ENCODE peak calls at places on chromosomes 6 and 20, in four cellular contexts. One of them, this sample, is unnamed.

GRCh38 chr6:129539032-129539431 is 170.9 kb downstream of the ARHGAP18 start:
- DNase-seq in adrenal gland: no peak
- DNase-seq in esophagus muscularis mucosa: no peak
- DNase-seq in prostate gland: no peak
- DNase-seq in this sample: no peak

GRCh38 chr20:57215826-57216471 is 50.5 kb downstream of the BMP7 start:
- DNase-seq in adrenal gland: no peak
- DNase-seq in esophagus muscularis mucosa: no peak
- DNase-seq in prostate gland: no peak
- DNase-seq in this sample: no peak

GRCh38 chr6:34528996-34529664 is 27.0 kb downstream of the SPDEF start:
- DNase-seq in adrenal gland: no peak
- DNase-seq in esophagus muscularis mucosa: no peak
- DNase-seq in prostate gland: no peak
- DNase-seq in this sample: no peak

GRCh38 chr6:6491761-6492160 is 96.8 kb upstream of the LY86 start:
- DNase-seq in adrenal gland: no peak
- DNase-seq in esophagus muscularis mucosa: peak
- DNase-seq in prostate gland: no peak
- DNase-seq in this sample: no peak

GRCh38 chr20:675453-676314 is at the start of gene SCRT2:
- DNase-seq in adrenal gland: peak
- DNase-seq in esophagus muscularis mucosa: no peak
- DNase-seq in prostate gland: peak
- DNase-seq in this sample: no peak

GRCh38 chr20:64246616-64247311 is 8.8 kb upstream of the PCMTD2 start:
- DNase-seq in adrenal gland: peak
- DNase-seq in esophagus muscularis mucosa: no peak
- DNase-seq in prostate gland: no peak
- DNase-seq in this sample: peak

GRCh38 chr6:46175976-46176375 is 5.2 kb upstream of the ENPP5 start:
- DNase-seq in adrenal gland: no peak
- DNase-seq in esophagus muscularis mucosa: no peak
- DNase-seq in prostate gland: no peak
- DNase-seq in this sample: no peak

GRCh38 chr20:43379239-43379917 is 78.3 kb upstream of the SRSF6 start:
- DNase-seq in adrenal gland: no peak
- DNase-seq in esophagus muscularis mucosa: no peak
- DNase-seq in prostate gland: no peak
- DNase-seq in this sample: peak

GRCh38 chr20:4836935-4837334 is 115.2 kb downstream of the PRND start:
- DNase-seq in adrenal gland: no peak
- DNase-seq in esophagus muscularis mucosa: no peak
- DNase-seq in prostate gland: no peak
- DNase-seq in this sample: no peak

GRCh38 chr6:72217626-72218025 is 331.3 kb downstream of the RIMS1 start:
- DNase-seq in adrenal gland: no peak
- DNase-seq in esophagus muscularis mucosa: no peak
- DNase-seq in prostate gland: no peak
- DNase-seq in this sample: no peak

GRCh38 chr6:34143884-34144580 is 1.9 kb downstream of the GRM4 start:
- DNase-seq in adrenal gland: no peak
- DNase-seq in esophagus muscularis mucosa: no peak
- DNase-seq in prostate gland: no peak
- DNase-seq in this sample: no peak

GRCh38 chr20:18032977-18033892 is 24.5 kb downstream of the OVOL2 start:
- DNase-seq in adrenal gland: no peak
- DNase-seq in esophagus muscularis mucosa: no peak
- DNase-seq in prostate gland: no peak
- DNase-seq in this sample: no peak

GRCh38 chr6:142913511-142914047 is 31.4 kb downstream of the HIVEP2 start:
- DNase-seq in adrenal gland: no peak
- DNase-seq in esophagus muscularis mucosa: no peak
- DNase-seq in prostate gland: no peak
- DNase-seq in this sample: no peak

GRCh38 chr6:136764522-136764993 is 27.7 kb downstream of the MAP3K5 start:
- DNase-seq in adrenal gland: no peak
- DNase-seq in esophagus muscularis mucosa: no peak
- DNase-seq in prostate gland: no peak
- DNase-seq in this sample: no peak

GRCh38 chr6:149210376-149210775 is 107.1 kb upstream of the TAB2 start:
- DNase-seq in adrenal gland: no peak
- DNase-seq in esophagus muscularis mucosa: no peak
- DNase-seq in prostate gland: no peak
- DNase-seq in this sample: no peak

GRCh38 chr6:159126590-159126989 is 42.6 kb upstream of the FNDC1 start:
- DNase-seq in adrenal gland: peak
- DNase-seq in esophagus muscularis mucosa: no peak
- DNase-seq in prostate gland: no peak
- DNase-seq in this sample: peak

GRCh38 chr6:169618526-169619490 is 83.0 kb downstream of the WDR27 start:
- DNase-seq in adrenal gland: no peak
- DNase-seq in esophagus muscularis mucosa: no peak
- DNase-seq in prostate gland: no peak
- DNase-seq in this sample: no peak

GRCh38 chr6:18155864-18156396 is 708 bp downstream of the KDM1B start:
- DNase-seq in adrenal gland: peak
- DNase-seq in esophagus muscularis mucosa: peak
- DNase-seq in prostate gland: peak
- DNase-seq in this sample: peak

GRCh38 chr6:20669571-20670314 is 135.5 kb downstream of the CDKAL1 start:
- DNase-seq in adrenal gland: no peak
- DNase-seq in esophagus muscularis mucosa: no peak
- DNase-seq in prostate gland: no peak
- DNase-seq in this sample: no peak

GRCh38 chr6:41640436-41640835 is 2.2 kb downstream of the MDFI start:
- DNase-seq in adrenal gland: no peak
- DNase-seq in esophagus muscularis mucosa: no peak
- DNase-seq in prostate gland: no peak
- DNase-seq in this sample: no peak

GRCh38 chr6:137883400-137883888 is 16.4 kb downstream of the TNFAIP3 start:
- DNase-seq in adrenal gland: no peak
- DNase-seq in esophagus muscularis mucosa: no peak
- DNase-seq in prostate gland: no peak
- DNase-seq in this sample: no peak
- TF ChIP-seq POLR2A in adrenal gland: no peak
- TF ChIP-seq POLR2A in esophagus muscularis mucosa: no peak
- TF ChIP-seq POLR2A in prostate gland: no peak
- TF ChIP-seq POLR2A in this sample: no peak

DNA sequence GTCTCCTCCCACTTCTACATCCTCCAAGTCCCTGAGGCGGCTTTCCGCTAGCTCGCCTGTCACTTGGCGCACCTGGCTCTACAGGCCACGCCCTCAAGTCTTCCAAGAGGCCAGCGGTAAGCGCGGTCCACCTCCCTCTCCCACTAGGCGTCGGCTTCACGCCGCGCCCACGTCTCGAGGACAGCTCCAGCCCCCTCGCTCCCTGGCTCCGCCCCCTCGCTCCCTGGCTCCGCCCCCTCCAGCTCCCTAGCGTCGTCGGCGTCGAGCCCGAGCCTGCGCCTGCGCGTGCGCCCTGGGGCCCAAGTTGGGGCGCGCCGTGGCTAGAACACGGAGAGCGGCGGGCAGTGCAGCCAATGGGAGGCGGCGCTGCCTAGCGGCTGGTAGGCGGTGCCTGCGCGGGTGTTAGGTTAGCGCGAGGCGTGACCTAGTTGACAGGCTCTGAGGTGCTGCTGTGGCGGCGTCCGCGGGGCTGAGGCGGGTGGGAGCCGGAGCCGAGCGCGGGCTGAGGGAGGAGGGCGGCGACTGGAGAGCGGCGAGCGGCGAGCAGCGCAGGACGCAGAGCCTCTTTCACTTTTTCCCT is at the start of gene MACROD2:
- DNase-seq in adrenal gland: peak
- DNase-seq in esophagus muscularis mucosa: no peak
- DNase-seq in prostate gland: peak
- DNase-seq in this sample: peak
- TF ChIP-seq POLR2A in adrenal gland: no peak
- TF ChIP-seq POLR2A in esophagus muscularis mucosa: no peak
- TF ChIP-seq POLR2A in prostate gland: peak
- TF ChIP-seq POLR2A in this sample: no peak

GRCh38 chr6:32177182-32177787 is 920 bp upstream of the RNF5 start:
- DNase-seq in adrenal gland: peak
- DNase-seq in esophagus muscularis mucosa: no peak
- DNase-seq in prostate gland: no peak
- DNase-seq in this sample: no peak
- TF ChIP-seq POLR2A in adrenal gland: no peak
- TF ChIP-seq POLR2A in esophagus muscularis mucosa: no peak
- TF ChIP-seq POLR2A in prostate gland: peak
- TF ChIP-seq POLR2A in this sample: no peak

DNA sequence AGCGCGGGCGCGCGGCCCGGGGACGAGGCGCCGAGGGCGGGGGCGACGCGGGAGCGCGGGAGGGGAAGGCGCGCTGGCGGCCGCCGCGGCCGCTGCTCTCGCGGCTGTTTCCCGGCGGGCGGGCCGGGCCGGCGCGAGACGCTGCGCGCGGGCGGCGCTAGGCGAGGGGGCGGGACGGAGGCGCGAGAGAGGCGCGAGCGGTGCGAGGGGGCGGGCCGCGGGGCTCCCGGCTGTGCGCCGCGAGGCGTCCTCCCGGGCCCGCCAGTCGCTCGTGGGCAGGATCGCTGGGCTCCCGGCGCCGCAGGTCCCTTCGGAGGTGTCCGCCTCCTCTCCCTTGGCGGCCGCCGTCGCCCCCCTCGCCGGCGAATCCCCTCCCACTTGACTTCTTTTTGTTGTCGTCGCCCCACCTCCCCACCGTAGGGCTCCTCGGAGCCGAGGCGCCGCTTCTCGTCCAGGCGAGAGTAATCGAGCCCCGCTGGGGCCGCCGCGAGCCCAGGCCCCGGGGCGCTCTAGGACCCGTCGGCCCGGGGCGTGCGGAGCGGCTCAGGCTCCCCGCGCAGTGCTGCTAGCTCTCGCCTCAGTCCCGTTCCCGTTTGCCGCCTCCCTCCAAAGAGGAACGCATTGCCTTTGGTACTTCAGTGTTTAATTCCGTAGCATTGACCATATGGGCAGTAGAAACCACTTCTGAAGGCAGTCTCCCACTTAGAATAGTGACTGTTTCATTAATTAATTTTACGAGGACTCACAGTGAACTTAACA is at the start of gene RANBP9:
- DNase-seq in adrenal gland: peak
- DNase-seq in esophagus muscularis mucosa: peak
- DNase-seq in prostate gland: peak
- DNase-seq in this sample: peak
- TF ChIP-seq POLR2A in adrenal gland: peak
- TF ChIP-seq POLR2A in esophagus muscularis mucosa: peak
- TF ChIP-seq POLR2A in prostate gland: peak
- TF ChIP-seq POLR2A in this sample: peak

DNA sequence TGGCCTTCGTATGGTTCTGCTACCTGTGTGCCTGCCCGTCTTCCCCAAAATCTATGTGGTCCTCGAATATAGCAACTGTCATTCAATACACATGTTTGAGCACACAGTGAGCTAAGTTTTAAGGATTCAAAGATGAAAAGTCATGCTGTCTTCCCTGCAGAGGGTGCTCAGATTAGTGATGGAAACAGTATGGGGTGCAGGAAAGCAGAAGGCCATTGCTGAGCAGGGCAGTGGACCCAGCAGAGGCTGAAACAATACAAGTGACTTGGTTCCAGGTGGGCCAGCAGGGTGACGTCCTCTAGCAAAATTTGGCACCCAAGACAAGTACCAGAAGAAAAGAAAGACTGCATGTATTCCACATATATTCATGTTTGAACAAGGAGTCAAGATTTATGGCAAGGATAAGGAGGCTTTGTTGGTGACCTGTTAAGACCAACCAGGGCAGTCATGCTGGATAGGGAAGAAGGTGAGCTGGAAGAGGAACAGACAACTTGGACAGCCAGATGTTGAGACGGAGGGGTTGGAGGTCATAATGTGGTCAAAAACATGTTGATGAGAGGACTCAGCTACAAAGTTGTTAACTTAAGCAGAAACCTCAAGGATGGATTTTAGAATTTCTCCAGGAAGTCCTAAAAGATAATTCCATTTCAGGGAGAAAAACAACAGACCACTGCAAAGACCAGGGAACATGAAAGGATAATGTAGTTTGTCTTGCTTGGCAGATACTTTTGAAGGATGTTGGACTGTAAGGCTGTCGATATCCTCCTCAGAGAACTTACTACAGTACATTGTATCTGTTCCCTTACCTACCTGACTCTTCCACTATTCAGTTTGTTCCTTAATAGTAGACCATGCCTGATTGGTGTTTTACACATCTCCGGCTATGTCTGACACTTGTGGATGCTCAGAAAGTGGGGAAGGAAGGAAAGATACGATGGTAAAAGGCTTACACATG is 2.5 kb downstream of the HLA-DQA1 start:
- DNase-seq in adrenal gland: no peak
- DNase-seq in esophagus muscularis mucosa: no peak
- DNase-seq in prostate gland: no peak
- DNase-seq in this sample: no peak
- TF ChIP-seq POLR2A in adrenal gland: no peak
- TF ChIP-seq POLR2A in esophagus muscularis mucosa: no peak
- TF ChIP-seq POLR2A in prostate gland: no peak
- TF ChIP-seq POLR2A in this sample: no peak

GRCh38 chr6:31738048-31738979 is 1.5 kb upstream of the MSH5 start:
- DNase-seq in adrenal gland: peak
- DNase-seq in esophagus muscularis mucosa: no peak
- DNase-seq in prostate gland: peak
- DNase-seq in this sample: no peak

GRCh38 chr6:31740397-31741223 is 805 bp downstream of the MSH5 start:
- DNase-seq in adrenal gland: no peak
- DNase-seq in esophagus muscularis mucosa: no peak
- DNase-seq in prostate gland: no peak
- DNase-seq in this sample: no peak

GRCh38 chr6:31741815-31742214 is 2.0 kb downstream of the MSH5 start:
- DNase-seq in adrenal gland: no peak
- DNase-seq in esophagus muscularis mucosa: no peak
- DNase-seq in prostate gland: no peak
- DNase-seq in this sample: no peak

GRCh38 chr6:31737315-31738047 is 1.2 kb upstream of the CLIC1 start:
- DNase-seq in adrenal gland: no peak
- DNase-seq in esophagus muscularis mucosa: no peak
- DNase-seq in prostate gland: no peak
- DNase-seq in this sample: no peak

DNA sequence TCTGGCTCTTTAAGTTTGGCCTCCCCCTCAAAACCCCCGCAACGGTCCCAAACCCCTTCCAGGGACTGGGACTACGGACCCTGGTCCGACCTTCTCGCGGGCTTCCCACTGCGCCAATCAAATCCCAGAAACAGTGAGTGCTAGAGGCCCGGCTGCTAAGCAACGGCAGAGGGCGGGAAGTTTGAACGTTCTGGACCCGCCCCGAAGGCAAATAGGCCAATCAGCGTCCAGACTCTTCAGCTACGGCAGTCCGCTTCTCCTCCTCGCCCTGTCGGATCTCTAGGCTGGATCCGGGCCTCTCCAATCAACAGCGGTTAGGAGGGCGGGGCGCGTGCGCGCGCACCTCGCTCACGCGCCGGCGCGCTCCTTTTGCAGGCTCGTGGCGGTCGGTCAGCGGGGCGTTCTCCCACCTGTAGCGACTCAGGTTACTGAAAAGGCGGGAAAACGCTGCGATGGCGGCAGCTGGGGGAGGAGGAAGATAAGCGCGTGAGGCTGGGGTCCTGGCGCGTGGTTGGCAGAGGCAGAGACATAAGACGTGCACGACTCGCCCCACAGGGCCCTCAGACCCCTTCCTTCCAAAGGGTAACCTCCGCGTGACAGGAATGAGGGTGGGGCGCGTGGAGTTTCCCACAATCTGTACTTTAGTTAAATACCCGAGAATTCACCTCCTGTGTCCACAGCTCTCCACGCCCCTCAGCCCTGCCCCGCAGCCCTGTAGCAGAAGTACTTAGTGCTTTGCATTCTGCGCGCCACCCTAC is at the start of gene MSH5:
- DNase-seq in adrenal gland: peak
- DNase-seq in esophagus muscularis mucosa: peak
- DNase-seq in prostate gland: peak
- DNase-seq in this sample: peak
- TF ChIP-seq POLR2A in adrenal gland: no peak
- TF ChIP-seq POLR2A in esophagus muscularis mucosa: no peak
- TF ChIP-seq POLR2A in prostate gland: peak
- TF ChIP-seq POLR2A in this sample: no peak